ENCODE peak calls at places on chromosome 4, in five cellular contexts. P is stomach; B is prostate gland; Z is heart left ventricle; K is CD8-positive, alpha-beta T cell. U is an unnamed sample.

GRCh38 chr4:25019501-25019900 is 11.2 kb downstream of the LGI2 start:
- DNase-seq in P (no peak), B (no peak), Z (no peak), K (no peak), U (no peak)

GRCh38 chr4:78876568-78877320 is 62.5 kb downstream of the PAQR3 start:
- DNase-seq in P (no peak), B (no peak), Z (no peak), K (no peak), U (no peak)

GRCh38 chr4:133154725-133155124 is 5.6 kb downstream of the PCDH10 start:
- DNase-seq in P (no peak), B (no peak), Z (no peak), K (no peak), U (no peak)

GRCh38 chr4:73613130-73613529 is 7.1 kb downstream of the RASSF6 start:
- DNase-seq in P (no peak), B (no peak), Z (no peak), K (no peak), U (no peak)

GRCh38 chr4:38426532-38426931 is 237.5 kb upstream of the KLF3 start:
- DNase-seq in P (no peak), B (no peak), Z (no peak), K (no peak), U (no peak)

GRCh38 chr4:42281324-42282020 is 115.8 kb upstream of the SHISA3 start:
- DNase-seq in P (no peak), B (no peak), Z (no peak), K (no peak), U (no peak)

GRCh38 chr4:125352521-125352920 is 37.8 kb downstream of the FAT4 start:
- DNase-seq in P (no peak), B (no peak), Z (no peak), K (no peak), U (no peak)

GRCh38 chr4:122854860-122855259 is 28.2 kb downstream of the FGF2 start:
- DNase-seq in P (no peak), B (peak), Z (no peak), K (no peak), U (no peak)

GRCh38 chr4:155566241-155566823 is 100.3 kb upstream of the GUCY1A1 start:
- DNase-seq in P (no peak), B (no peak), Z (no peak), K (no peak), U (no peak)

GRCh38 chr4:156303708-156304107 is 350.0 kb upstream of the CTSO start:
- DNase-seq in P (no peak), B (no peak), Z (no peak), K (no peak), U (no peak)

GRCh38 chr4:25650271-25650670 is 5.4 kb upstream of the SLC34A2 start:
- DNase-seq in P (no peak), B (no peak), Z (no peak), K (no peak), U (no peak)

GRCh38 chr4:59598233-59598618 is 1601.9 kb upstream of the ADGRL3 start:
- DNase-seq in P (no peak), B (no peak), Z (no peak), K (no peak), U (no peak)

GRCh38 chr4:8072235-8072968 is 86.2 kb downstream of the ABLIM2 start:
- DNase-seq in P (no peak), B (no peak), Z (peak), K (no peak), U (no peak)

GRCh38 chr4:99234331-99235010 is 15.4 kb upstream of the ADH6 start:
- DNase-seq in P (no peak), B (no peak), Z (no peak), K (no peak), U (no peak)

DNA sequence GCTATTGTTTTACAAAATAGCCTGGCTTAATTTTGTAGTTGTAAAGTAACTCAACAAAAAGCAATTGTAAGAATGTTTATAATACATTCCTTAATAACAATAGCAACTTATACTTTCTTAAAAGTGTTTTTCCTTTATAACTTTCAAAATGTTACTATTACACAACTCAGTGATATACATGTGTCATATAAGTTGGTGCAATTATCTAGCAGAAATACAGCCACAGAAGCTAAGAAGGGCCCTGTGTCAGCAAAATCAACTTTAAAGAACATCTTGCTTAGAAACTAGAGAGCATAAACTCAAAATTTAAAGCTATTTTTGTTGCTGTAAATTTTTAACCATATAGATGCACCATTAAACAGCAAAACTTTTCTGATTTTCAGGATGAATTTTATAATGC is 41.4 kb upstream of the MAB21L2 start:
- DNase-seq in P (no peak), B (no peak), Z (no peak), K (no peak), U (no peak)
- TF ChIP-seq CTCF in P (no peak), B (no peak), Z (no peak), K (no peak), U (no peak)

GRCh38 chr4:79964020-79964714 is 108.9 kb downstream of the ANTXR2 start:
- DNase-seq in P (no peak), B (no peak), Z (no peak), K (no peak), U (no peak)
- H3K27ac ChIP-seq in P (peak), B (peak), Z (no peak), K (no peak), U (no peak)

GRCh38 chr4:151538963-151539362 is 130.0 kb downstream of the FHIP1A start:
- DNase-seq in P (no peak), B (no peak), Z (no peak), K (no peak), U (no peak)
- H3K4me3 ChIP-seq in P (no peak), B (no peak), Z (no peak), K (no peak), U (no peak)

DNA sequence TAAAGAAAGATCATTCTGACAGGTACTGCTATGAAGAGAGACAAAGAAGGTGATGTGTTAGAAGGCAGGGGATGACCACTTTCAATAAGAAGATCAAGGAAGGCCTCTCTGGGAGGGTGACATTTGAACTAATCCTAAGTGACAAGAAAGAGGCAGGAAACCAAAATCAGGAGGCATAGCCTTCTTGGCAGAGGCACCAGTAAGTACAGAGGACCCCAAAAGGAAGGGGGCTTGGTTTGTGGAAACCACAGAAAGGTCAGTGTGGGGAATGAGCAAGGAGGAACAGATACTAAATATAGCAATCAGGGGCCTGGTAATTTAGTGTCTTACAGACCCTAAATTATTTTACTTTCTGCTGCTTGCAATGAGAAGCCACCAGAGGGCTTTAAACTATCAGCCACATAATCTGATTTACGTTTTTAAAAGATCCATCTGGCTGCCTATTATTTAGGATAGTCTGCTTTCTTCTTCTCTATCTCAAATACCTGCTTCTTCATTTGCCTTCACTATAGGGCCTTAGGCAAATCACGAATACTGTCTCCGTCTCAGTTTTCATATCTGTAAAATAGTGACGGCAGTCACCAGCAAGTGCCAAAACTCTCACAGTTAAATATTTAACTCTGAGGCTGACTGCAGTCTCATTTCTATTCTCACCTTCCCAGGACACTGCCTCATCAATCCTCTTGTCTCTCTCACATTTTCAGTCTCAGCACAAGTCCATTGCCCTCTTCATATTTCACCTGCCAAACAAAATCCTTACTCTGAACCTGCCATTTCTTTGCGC is 16.7 kb downstream of the NR3C2 start:
- DNase-seq in P (no peak), B (no peak), Z (no peak), K (no peak), U (no peak)
- TF ChIP-seq CTCF in P (no peak), B (no peak), Z (no peak), K (peak), U (peak)

DNA sequence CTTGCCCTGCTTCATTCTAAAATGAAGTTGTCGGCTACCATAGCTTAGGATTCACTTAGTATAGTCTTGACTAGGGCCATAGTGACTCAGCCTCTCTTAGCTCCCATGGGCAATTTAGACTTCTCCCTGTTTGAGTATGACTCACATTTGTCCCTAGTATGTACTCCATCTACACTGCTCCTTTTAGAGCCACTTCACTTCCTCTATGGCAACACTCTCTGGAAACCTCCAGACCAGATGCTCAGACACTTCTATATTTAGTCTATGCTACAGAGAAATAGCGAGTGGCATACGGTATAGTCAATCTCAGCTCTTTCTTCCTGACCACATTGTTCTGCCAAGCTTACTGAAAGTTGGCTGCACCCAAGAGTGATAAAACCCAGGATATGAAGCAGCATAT is 11.2 kb downstream of the MEPE start:
- DNase-seq in P (no peak), B (no peak), Z (no peak), K (no peak), U (no peak)
- H3K27ac ChIP-seq in P (no peak), B (no peak), Z (peak), K (no peak), U (peak)

GRCh38 chr4:103201724-103202123 is 3.6 kb upstream of the CENPE start:
- DNase-seq in P (no peak), B (no peak), Z (no peak), K (no peak), U (no peak)
- H3K4me3 ChIP-seq in P (no peak), B (no peak), Z (no peak), K (no peak), U (no peak)

DNA sequence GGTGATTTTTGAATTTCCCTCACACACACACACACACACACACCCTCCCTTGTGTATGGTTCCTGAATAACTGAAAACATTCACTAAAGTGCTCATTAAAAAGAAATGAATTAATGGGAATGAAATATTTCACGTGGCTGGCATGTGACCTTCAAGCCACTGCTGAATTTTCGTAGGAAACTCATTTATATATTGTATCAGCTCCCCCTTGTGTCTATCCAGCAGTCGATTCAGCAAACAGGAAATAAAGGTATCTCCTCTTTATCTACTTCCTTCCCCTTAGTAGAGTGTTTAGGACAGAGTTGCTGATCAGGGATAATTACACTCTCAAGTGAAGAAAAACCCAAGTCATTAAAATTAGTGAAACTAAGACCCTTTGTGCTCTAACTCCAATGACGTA is 912.6 kb upstream of the LCORL start:
- DNase-seq in P (no peak), B (no peak), Z (no peak), K (no peak), U (no peak)
- TF ChIP-seq CTCF in P (no peak), B (no peak), Z (peak), K (no peak), U (peak)